ENCODE peak calls at places on chromosomes 12 and 14, in five cellular contexts. J is astrocyte of the spinal cord; M is NCI-H69; W is activated naive CD4-positive, alpha-beta T cell treated with anti-CD3 and anti-CD28 coated beads, Interleukin-2, amount 10 ng/mL, durations not matched to agents 7 days and 5 days; O is astrocyte of the cerebellum. U is an unnamed sample.

GRCh38 chr12:66724616-66725015 is 45.7 kb upstream of the GRIP1 start:
- DNase-seq in J (no peak), O (no peak), W (no peak), M (no peak), U (no peak)

GRCh38 chr14:101412741-101413140 is 148.6 kb upstream of the DIO3 start:
- DNase-seq in J (no peak), M (no peak), W (no peak), O (no peak), U (no peak)

GRCh38 chr12:105721051-105721825 is 390.7 kb downstream of the C12orf75 start:
- DNase-seq in W (no peak), J (peak; percentile 52), O (peak; percentile 80), M (no peak), U (peak; percentile 13)

GRCh38 chr12:52789637-52790426 is 6.1 kb downstream of the KRT3 start:
- DNase-seq in O (no peak), M (no peak), J (no peak), W (no peak), U (no peak)

GRCh38 chr12:69284131-69284530 is 44.8 kb downstream of the CPSF6 start:
- DNase-seq in J (peak; percentile 77), W (peak; percentile 31), M (peak; percentile 81), O (peak; percentile 53), U (peak; percentile 57)

GRCh38 chr12:131056626-131057025 is 102.9 kb downstream of the ADGRD1 start:
- DNase-seq in W (no peak), J (no peak), M (peak; percentile 15), O (no peak), U (no peak)

GRCh38 chr14:100421756-100422470 is 98.8 kb downstream of the SLC25A47 start:
- DNase-seq in J (no peak), O (no peak), W (no peak), M (peak; percentile 63), U (no peak)

GRCh38 chr12:111597731-111598636 is 1.1 kb downstream of the ATXN2 start:
- DNase-seq in O (no peak), M (peak; percentile 79), J (peak; percentile 29), W (peak; percentile 50), U (no peak)

GRCh38 chr12:104219361-104219892 is 3.8 kb downstream of the TXNRD1 start:
- DNase-seq in M (peak; percentile 82), O (peak; percentile 80), J (peak; percentile 90), W (no peak), U (peak; percentile 94)

GRCh38 chr14:76720382-76720813 is 40.9 kb upstream of the VASH1 start:
- DNase-seq in O (no peak), W (no peak), M (peak; percentile 92), J (peak; percentile 18), U (no peak)

GRCh38 chr12:17214910-17215309 is 608.9 kb upstream of the LMO3 start:
- DNase-seq in J (no peak), M (no peak), O (no peak), W (no peak), U (peak; percentile 84)

GRCh38 chr12:57196956-57197355 is 19.6 kb upstream of the NXPH4 start:
- DNase-seq in J (no peak), O (no peak), M (no peak), W (no peak), U (no peak)